ENCODE peak calls at places on chromosomes 2 and 18, in seven cellular contexts. One of them, this sample, is unnamed.
A peak's percentile ranks its signal among the peaks of the same experiment; 100 is the strongest.

GRCh38 chr18:63492851-63493250 is 16.1 kb downstream of the SERPINB5 start:
- DNase-seq in SK-N-SH: no peak
- DNase-seq in GM12891: no peak
- DNase-seq in endothelial cell of umbilical vein: no peak
- DNase-seq in breast epithelium: no peak
- DNase-seq in HCT116: no peak
- DNase-seq in K562: no peak
- DNase-seq in this sample: no peak

GRCh38 chr2:156818944-156819343 is 382.8 kb downstream of the GPD2 start:
- DNase-seq in SK-N-SH: no peak
- DNase-seq in GM12891: no peak
- DNase-seq in endothelial cell of umbilical vein: no peak
- DNase-seq in breast epithelium: no peak
- DNase-seq in HCT116: no peak
- DNase-seq in K562: no peak
- DNase-seq in this sample: no peak

GRCh38 chr2:10520154-10520553 is 72.0 kb upstream of the ODC1 start:
- DNase-seq in SK-N-SH: no peak
- DNase-seq in GM12891: no peak
- DNase-seq in endothelial cell of umbilical vein: no peak
- DNase-seq in breast epithelium: no peak
- DNase-seq in HCT116: no peak
- DNase-seq in K562: no peak
- DNase-seq in this sample: no peak

GRCh38 chr2:13682878-13683277 is 949.6 kb upstream of the LRATD1 start:
- DNase-seq in SK-N-SH: no peak
- DNase-seq in GM12891: no peak
- DNase-seq in endothelial cell of umbilical vein: no peak
- DNase-seq in breast epithelium: no peak
- DNase-seq in HCT116: no peak
- DNase-seq in K562: no peak
- DNase-seq in this sample: peak; percentile 77

GRCh38 chr2:7292154-7292553 is 374.9 kb downstream of the RNF144A start:
- DNase-seq in SK-N-SH: no peak
- DNase-seq in GM12891: no peak
- DNase-seq in endothelial cell of umbilical vein: no peak
- DNase-seq in breast epithelium: no peak
- DNase-seq in HCT116: no peak
- DNase-seq in K562: no peak
- DNase-seq in this sample: no peak

GRCh38 chr18:76686737-76687231 is 135.6 kb upstream of the ZNF236 start:
- DNase-seq in SK-N-SH: peak; percentile 77
- DNase-seq in GM12891: peak; percentile 60
- DNase-seq in endothelial cell of umbilical vein: peak; percentile 47
- DNase-seq in breast epithelium: peak; percentile 54
- DNase-seq in HCT116: peak; percentile 44
- DNase-seq in K562: no peak
- DNase-seq in this sample: peak; percentile 68

GRCh38 chr18:60022671-60023276 is 123.0 kb downstream of the PMAIP1 start:
- DNase-seq in SK-N-SH: no peak
- DNase-seq in GM12891: no peak
- DNase-seq in endothelial cell of umbilical vein: no peak
- DNase-seq in breast epithelium: no peak
- DNase-seq in HCT116: no peak
- DNase-seq in K562: no peak
- DNase-seq in this sample: no peak

GRCh38 chr2:107195631-107196030 is 309.7 kb upstream of the ST6GAL2 start:
- DNase-seq in SK-N-SH: no peak
- DNase-seq in GM12891: no peak
- DNase-seq in endothelial cell of umbilical vein: no peak
- DNase-seq in breast epithelium: no peak
- DNase-seq in HCT116: no peak
- DNase-seq in K562: no peak
- DNase-seq in this sample: no peak

GRCh38 chr2:207786956-207787516 is 17.3 kb upstream of the FZD5 start:
- DNase-seq in SK-N-SH: no peak
- DNase-seq in GM12891: no peak
- DNase-seq in endothelial cell of umbilical vein: no peak
- DNase-seq in breast epithelium: no peak
- DNase-seq in HCT116: no peak
- DNase-seq in K562: no peak
- DNase-seq in this sample: no peak

GRCh38 chr2:190340369-190340768 is 3.0 kb upstream of the INPP1 start:
- DNase-seq in SK-N-SH: no peak
- DNase-seq in GM12891: no peak
- DNase-seq in endothelial cell of umbilical vein: no peak
- DNase-seq in breast epithelium: no peak
- DNase-seq in HCT116: peak; percentile 67
- DNase-seq in K562: peak; percentile 21
- DNase-seq in this sample: no peak

GRCh38 chr2:169980643-169981042 is 153.4 kb downstream of the UBR3 start:
- DNase-seq in SK-N-SH: no peak
- DNase-seq in GM12891: no peak
- DNase-seq in endothelial cell of umbilical vein: no peak
- DNase-seq in breast epithelium: no peak
- DNase-seq in HCT116: no peak
- DNase-seq in K562: no peak
- DNase-seq in this sample: no peak

GRCh38 chr2:39902103-39902502 is 123.0 kb upstream of the THUMPD2 start:
- DNase-seq in SK-N-SH: no peak
- DNase-seq in GM12891: no peak
- DNase-seq in endothelial cell of umbilical vein: no peak
- DNase-seq in breast epithelium: no peak
- DNase-seq in HCT116: no peak
- DNase-seq in K562: no peak
- DNase-seq in this sample: no peak

GRCh38 chr18:6729247-6730091 is at the start of gene ARHGAP28:
- DNase-seq in SK-N-SH: peak; percentile 89
- DNase-seq in GM12891: peak; percentile 25
- DNase-seq in endothelial cell of umbilical vein: peak; percentile 96
- DNase-seq in breast epithelium: peak; percentile 62
- DNase-seq in HCT116: no peak
- DNase-seq in K562: peak; percentile 88
- DNase-seq in this sample: peak; percentile 70

GRCh38 chr2:157786663-157787363 is 89.3 kb downstream of the ACVR1 start:
- DNase-seq in SK-N-SH: no peak
- DNase-seq in GM12891: no peak
- DNase-seq in endothelial cell of umbilical vein: peak; percentile 47
- DNase-seq in breast epithelium: no peak
- DNase-seq in HCT116: no peak
- DNase-seq in K562: peak; percentile 88
- DNase-seq in this sample: no peak

GRCh38 chr2:216694201-216694825 is 1.0 kb downstream of the IGFBP5 start:
- DNase-seq in SK-N-SH: peak; percentile 68
- DNase-seq in GM12891: no peak
- DNase-seq in endothelial cell of umbilical vein: peak; percentile 14
- DNase-seq in breast epithelium: no peak
- DNase-seq in HCT116: no peak
- DNase-seq in K562: no peak
- DNase-seq in this sample: peak; percentile 64

GRCh38 chr2:240956161-240956934 is 42.1 kb upstream of the SNED1 start:
- DNase-seq in SK-N-SH: peak; percentile 28
- DNase-seq in GM12891: no peak
- DNase-seq in endothelial cell of umbilical vein: no peak
- DNase-seq in breast epithelium: peak; percentile 33
- DNase-seq in HCT116: no peak
- DNase-seq in K562: no peak
- DNase-seq in this sample: peak; percentile 19

GRCh38 chr2:232576995-232577394 is 26.5 kb downstream of the EIF4E2 start:
- DNase-seq in SK-N-SH: no peak
- DNase-seq in GM12891: no peak
- DNase-seq in endothelial cell of umbilical vein: no peak
- DNase-seq in breast epithelium: no peak
- DNase-seq in HCT116: no peak
- DNase-seq in K562: no peak
- DNase-seq in this sample: no peak

GRCh38 chr2:23540804-23541360 is 155.9 kb downstream of the KLHL29 start:
- DNase-seq in SK-N-SH: no peak
- DNase-seq in GM12891: no peak
- DNase-seq in endothelial cell of umbilical vein: no peak
- DNase-seq in breast epithelium: no peak
- DNase-seq in HCT116: no peak
- DNase-seq in K562: no peak
- DNase-seq in this sample: no peak

GRCh38 chr2:226799211-226799975 is at the start of gene IRS1:
- DNase-seq in SK-N-SH: peak; percentile 89
- DNase-seq in GM12891: peak; percentile 50
- DNase-seq in endothelial cell of umbilical vein: peak; percentile 12
- DNase-seq in breast epithelium: peak; percentile 54
- DNase-seq in HCT116: peak; percentile 32
- DNase-seq in K562: peak; percentile 75
- DNase-seq in this sample: peak; percentile 75

GRCh38 chr2:241223211-241224067 is 35.0 kb downstream of the ANO7 start:
- DNase-seq in SK-N-SH: no peak
- DNase-seq in GM12891: no peak
- DNase-seq in endothelial cell of umbilical vein: peak; percentile 24
- DNase-seq in breast epithelium: no peak
- DNase-seq in HCT116: no peak
- DNase-seq in K562: no peak
- DNase-seq in this sample: no peak

DNA sequence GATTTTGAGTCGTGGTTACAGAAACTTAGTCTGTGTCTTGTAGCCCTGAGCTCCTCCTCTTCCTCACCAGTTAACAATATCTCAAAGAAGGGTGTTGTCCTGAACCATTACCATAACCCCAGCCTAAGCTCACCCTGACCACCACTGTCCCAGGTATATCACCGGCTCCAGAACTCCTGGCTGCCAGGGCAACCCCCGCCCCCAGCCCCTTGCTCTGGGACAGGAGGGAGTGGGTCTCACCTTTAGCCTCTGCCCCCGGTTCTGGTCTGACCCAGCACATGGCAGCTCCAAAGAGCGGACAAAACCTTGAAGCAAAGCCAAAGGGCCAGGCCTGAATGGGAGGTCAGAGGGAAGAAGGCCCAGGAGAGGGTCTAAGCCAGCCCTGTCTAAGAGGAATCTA is 5.6 kb upstream of the PSMD1 start:
- DNase-seq in SK-N-SH: no peak
- DNase-seq in GM12891: no peak
- DNase-seq in endothelial cell of umbilical vein: no peak
- DNase-seq in breast epithelium: no peak
- DNase-seq in HCT116: no peak
- DNase-seq in K562: no peak
- DNase-seq in this sample: no peak
- TF ChIP-seq POLR2AphosphoS5 in SK-N-SH: no peak
- TF ChIP-seq POLR2AphosphoS5 in GM12891: no peak
- TF ChIP-seq POLR2AphosphoS5 in endothelial cell of umbilical vein: no peak
- TF ChIP-seq POLR2AphosphoS5 in breast epithelium: no peak
- TF ChIP-seq POLR2AphosphoS5 in HCT116: no peak
- TF ChIP-seq POLR2AphosphoS5 in K562: no peak
- TF ChIP-seq POLR2AphosphoS5 in this sample: no peak

DNA sequence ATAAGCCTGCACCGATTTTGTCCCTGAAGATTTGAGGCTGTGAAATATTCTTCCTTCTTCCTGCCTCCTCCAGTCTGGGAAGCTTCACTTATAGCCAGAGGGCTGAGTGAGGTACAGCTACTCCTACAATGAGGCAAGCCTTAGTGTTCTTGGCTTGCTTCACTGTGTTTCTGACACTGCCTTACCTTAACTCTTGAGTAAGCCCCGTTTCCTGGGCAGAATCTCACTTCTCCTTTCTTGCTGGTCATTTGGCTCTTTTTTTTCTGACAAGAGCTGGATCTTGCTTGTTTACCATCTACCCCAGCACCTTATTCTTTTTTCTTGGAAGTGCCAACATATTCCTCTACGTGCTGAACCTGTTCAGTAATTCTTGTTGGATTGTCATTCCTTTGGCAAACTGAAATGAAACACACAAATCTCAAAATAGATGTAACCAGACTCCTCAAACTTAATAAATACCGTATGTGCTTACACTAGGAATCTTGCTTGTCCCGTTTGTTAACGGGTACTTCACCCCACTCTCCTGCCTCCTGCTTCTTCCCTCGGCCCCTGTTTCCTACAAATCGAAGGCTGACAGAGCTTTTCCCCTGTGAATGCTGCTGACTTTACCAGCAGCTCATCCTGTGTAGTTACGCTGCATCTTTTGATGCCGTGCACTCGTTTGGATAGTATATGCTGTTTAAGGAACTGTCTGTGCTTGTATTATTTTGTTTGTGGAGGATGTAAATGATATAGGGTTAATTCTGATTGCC is 132.1 kb downstream of the FMNL2 start:
- DNase-seq in SK-N-SH: no peak
- DNase-seq in GM12891: peak; percentile 30
- DNase-seq in endothelial cell of umbilical vein: no peak
- DNase-seq in breast epithelium: peak; percentile 57
- DNase-seq in HCT116: no peak
- DNase-seq in K562: no peak
- DNase-seq in this sample: no peak
- TF ChIP-seq POLR2AphosphoS5 in SK-N-SH: no peak
- TF ChIP-seq POLR2AphosphoS5 in GM12891: no peak
- TF ChIP-seq POLR2AphosphoS5 in endothelial cell of umbilical vein: no peak
- TF ChIP-seq POLR2AphosphoS5 in breast epithelium: no peak
- TF ChIP-seq POLR2AphosphoS5 in HCT116: no peak
- TF ChIP-seq POLR2AphosphoS5 in K562: no peak
- TF ChIP-seq POLR2AphosphoS5 in this sample: no peak

GRCh38 chr2:8976419-8976818 is 27.1 kb downstream of the MBOAT2 start:
- DNase-seq in SK-N-SH: peak; percentile 61
- DNase-seq in GM12891: no peak
- DNase-seq in endothelial cell of umbilical vein: peak; percentile 10
- DNase-seq in breast epithelium: no peak
- DNase-seq in HCT116: no peak
- DNase-seq in K562: no peak
- DNase-seq in this sample: no peak
- TF ChIP-seq POLR2AphosphoS5 in SK-N-SH: no peak
- TF ChIP-seq POLR2AphosphoS5 in GM12891: no peak
- TF ChIP-seq POLR2AphosphoS5 in endothelial cell of umbilical vein: no peak
- TF ChIP-seq POLR2AphosphoS5 in breast epithelium: no peak
- TF ChIP-seq POLR2AphosphoS5 in HCT116: no peak
- TF ChIP-seq POLR2AphosphoS5 in K562: no peak
- TF ChIP-seq POLR2AphosphoS5 in this sample: no peak

GRCh38 chr2:101738649-101739048 is 41.1 kb downstream of the MAP4K4 start:
- DNase-seq in SK-N-SH: no peak
- DNase-seq in GM12891: no peak
- DNase-seq in endothelial cell of umbilical vein: no peak
- DNase-seq in breast epithelium: no peak
- DNase-seq in HCT116: no peak
- DNase-seq in K562: no peak
- DNase-seq in this sample: no peak
- TF ChIP-seq POLR2AphosphoS5 in SK-N-SH: no peak
- TF ChIP-seq POLR2AphosphoS5 in GM12891: no peak
- TF ChIP-seq POLR2AphosphoS5 in endothelial cell of umbilical vein: no peak
- TF ChIP-seq POLR2AphosphoS5 in breast epithelium: no peak
- TF ChIP-seq POLR2AphosphoS5 in HCT116: no peak
- TF ChIP-seq POLR2AphosphoS5 in K562: no peak
- TF ChIP-seq POLR2AphosphoS5 in this sample: no peak